ENCODE peak calls at places on chromosome 13, in four cellular contexts. E is GM12878, C is prostate gland, J is adrenal gland. X is an unnamed sample.

GRCh38 chr13:54643863-54644262 is 1615.2 kb downstream of the OLFM4 start:
- DNase-seq in E (no peak), C (no peak), J (no peak), X (no peak)

GRCh38 chr13:106566682-106567420 is 1.1 kb downstream of the ARGLU1 start:
- DNase-seq in E (no peak), C (peak), J (peak), X (peak)

GRCh38 chr13:73303858-73304257 is 245.1 kb downstream of the KLF5 start:
- DNase-seq in E (no peak), C (no peak), J (no peak), X (no peak)

GRCh38 chr13:111327701-111328100 is 7.3 kb downstream of the TEX29 start:
- DNase-seq in E (no peak), C (no peak), J (no peak), X (peak)

GRCh38 chr13:76976488-76976887 is 15.4 kb upstream of the CLN5 start:
- DNase-seq in E (no peak), C (no peak), J (no peak), X (no peak)

GRCh38 chr13:73173160-73173905 is 114.5 kb downstream of the KLF5 start:
- DNase-seq in E (no peak), C (no peak), J (no peak), X (no peak)

GRCh38 chr13:73063166-73063565 is 4.4 kb downstream of the KLF5 start:
- DNase-seq in E (no peak), C (no peak), J (no peak), X (no peak)

GRCh38 chr13:95243207-95243606 is 58.0 kb downstream of the ABCC4 start:
- DNase-seq in E (no peak), C (no peak), J (no peak), X (no peak)

GRCh38 chr13:97414392-97414791 is 19.6 kb upstream of the RAP2A start:
- DNase-seq in E (no peak), C (no peak), J (no peak), X (no peak)

GRCh38 chr13:47067296-47067695 is 170.4 kb upstream of the HTR2A start:
- DNase-seq in E (no peak), C (no peak), J (no peak), X (no peak)

GRCh38 chr13:44108345-44108858 is 228.7 kb downstream of the LACC1 start:
- DNase-seq in E (no peak), C (peak), J (peak), X (no peak)

GRCh38 chr13:42876270-42876714 is 94.9 kb downstream of the FAM216B start:
- DNase-seq in E (peak), C (no peak), J (no peak), X (no peak)

GRCh38 chr13:44014501-44014900 is 134.8 kb downstream of the LACC1 start:
- DNase-seq in E (no peak), C (no peak), J (no peak), X (no peak)

GRCh38 chr13:59112375-59112774 is 1051.4 kb downstream of the DIAPH3 start:
- DNase-seq in E (no peak), C (no peak), J (peak), X (peak)

GRCh38 chr13:75399168-75399878 is 82.6 kb downstream of the TBC1D4 start:
- DNase-seq in E (no peak), C (no peak), J (no peak), X (no peak)

GRCh38 chr13:106063591-106064308 is 471.7 kb downstream of the EFNB2 start:
- DNase-seq in E (no peak), C (no peak), J (no peak), X (no peak)

GRCh38 chr13:79483302-79483701 is 2.3 kb downstream of the NDFIP2 start:
- DNase-seq in E (no peak), C (no peak), J (no peak), X (no peak)

GRCh38 chr13:74705438-74705837 is 571.2 kb upstream of the KLF12 start:
- DNase-seq in E (no peak), C (no peak), J (no peak), X (no peak)

GRCh38 chr13:73059460-73060250 is 850 bp downstream of the KLF5 start:
- DNase-seq in E (no peak), C (peak), J (peak), X (no peak)

GRCh38 chr13:49435992-49436391 is 7.9 kb downstream of the CAB39L start:
- DNase-seq in E (no peak), C (no peak), J (no peak), X (no peak)

GRCh38 chr13:65656740-65657329 is 1573.3 kb downstream of the PCDH9 start:
- DNase-seq in E (no peak), C (no peak), J (no peak), X (no peak)

GRCh38 chr13:75486146-75486545 is 4.2 kb upstream of the TBC1D4 start:
- DNase-seq in E (no peak), C (no peak), J (no peak), X (no peak)

GRCh38 chr13:28044608-28045007 is 55.8 kb downstream of the FLT3 start:
- DNase-seq in E (no peak), C (no peak), J (no peak), X (no peak)

GRCh38 chr13:45333251-45333972 is 7.6 kb downstream of the TPT1 start:
- DNase-seq in E (no peak), C (no peak), J (no peak), X (no peak)

GRCh38 chr13:107185889-107186288 is 618.0 kb upstream of the ARGLU1 start:
- DNase-seq in E (no peak), C (no peak), J (no peak), X (no peak)

GRCh38 chr13:50994651-50995050 is 85.1 kb downstream of the RNASEH2B start:
- DNase-seq in E (no peak), C (no peak), J (no peak), X (no peak)

GRCh38 chr13:47897411-47898050 is 103.5 kb downstream of the SUCLA2 start:
- DNase-seq in E (no peak), C (no peak), J (no peak), X (no peak)

GRCh38 chr13:44649118-44649455 is 73.0 kb upstream of the TSC22D1 start:
- DNase-seq in E (no peak), C (no peak), J (no peak), X (no peak)

GRCh38 chr13:50222569-50223332 is 207.5 kb downstream of the KCNRG start:
- DNase-seq in E (no peak), C (peak), J (peak), X (no peak)

GRCh38 chr13:87998081-87998480 is 326.9 kb downstream of the SLITRK5 start:
- DNase-seq in E (no peak), C (no peak), J (no peak), X (no peak)

GRCh38 chr13:96460571-96460970 is 370.7 kb downstream of the HS6ST3 start:
- DNase-seq in E (no peak), C (no peak), J (no peak), X (no peak)

GRCh38 chr13:33743438-33744368 is 74.2 kb upstream of the RFC3 start:
- DNase-seq in E (peak), C (no peak), J (no peak), X (no peak)

GRCh38 chr13:45773944-45774343 is 71.8 kb downstream of the CBY2 start:
- DNase-seq in E (no peak), C (no peak), J (no peak), X (no peak)

GRCh38 chr13:105634059-105634458 is 901.4 kb downstream of the EFNB2 start:
- DNase-seq in E (no peak), C (no peak), J (no peak), X (no peak)

DNA sequence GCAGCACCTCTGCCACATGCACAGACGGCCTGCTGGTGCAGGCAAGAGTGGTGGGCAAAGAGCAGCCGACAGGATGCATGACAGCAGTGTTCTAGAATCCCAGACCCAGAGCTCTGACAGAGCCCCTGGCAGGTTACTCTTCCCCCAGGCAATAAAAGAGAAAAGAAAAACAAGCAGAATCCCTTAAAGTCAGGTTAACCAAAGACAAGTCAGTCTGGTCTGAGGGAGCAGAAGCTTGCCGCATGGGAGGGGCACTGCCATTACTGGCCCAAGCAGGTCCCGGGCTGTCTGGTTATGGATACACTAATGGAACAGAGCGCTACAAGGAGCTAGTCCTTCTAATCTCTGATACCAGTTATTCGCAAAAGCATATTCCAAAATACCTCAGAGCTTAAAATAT is 36.1 kb upstream of the DOCK9 start:
- DNase-seq in E (no peak), C (peak), J (no peak), X (no peak)
- H3K4me3 ChIP-seq in E (no peak), C (no peak), J (no peak), X (no peak)

DNA sequence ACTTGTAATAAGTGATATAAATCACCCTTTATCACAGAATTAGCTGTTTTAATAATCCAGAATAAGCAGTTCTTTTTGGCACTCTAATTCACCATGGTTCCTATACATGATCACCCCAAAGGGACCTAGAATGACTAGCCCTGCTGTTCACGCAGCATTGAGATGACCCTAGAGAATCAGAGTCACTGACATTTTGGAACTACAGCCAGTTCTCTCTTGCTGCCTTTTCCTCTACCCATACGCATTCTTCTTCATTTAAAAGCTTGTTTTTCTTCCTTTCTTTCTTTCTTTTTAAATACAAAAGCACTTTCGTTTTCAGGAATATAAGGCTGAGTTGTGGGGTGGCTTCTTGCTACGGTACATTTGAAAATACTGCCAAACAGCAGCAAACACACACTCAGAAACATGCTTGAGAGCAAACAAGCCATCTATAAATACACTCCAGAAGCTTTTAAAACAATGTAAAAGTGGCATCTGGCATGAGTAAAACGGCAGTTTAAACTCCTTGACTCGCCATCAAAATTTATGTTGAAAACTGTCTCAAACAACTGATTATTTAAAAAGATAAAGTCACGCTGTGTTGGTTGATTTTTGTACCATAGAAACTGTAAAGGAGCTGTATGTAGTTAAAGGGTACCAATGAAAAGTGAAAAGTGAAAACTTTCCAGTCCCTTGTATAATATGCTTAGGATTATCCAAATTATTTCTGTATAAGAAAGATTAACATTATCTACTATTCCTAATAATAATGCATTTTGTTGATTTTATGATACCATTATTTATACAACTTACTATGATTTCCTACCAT is 95.6 kb downstream of the PCDH9 start:
- DNase-seq in E (no peak), C (no peak), J (no peak), X (no peak)
- TF ChIP-seq POLR2A in E (no peak), C (no peak), J (no peak), X (no peak)

GRCh38 chr13:26051231-26052135 is at the start of gene SHISA2:
- DNase-seq in E (no peak), C (peak), J (no peak), X (no peak)
- TF ChIP-seq CTCF in E (no peak), C (no peak), J (no peak), X (no peak)

GRCh38 chr13:23629566-23630272 is 59.5 kb downstream of the TNFRSF19 start:
- DNase-seq in E (no peak), C (peak), J (no peak), X (no peak)

GRCh38 chr13:23634897-23635296 is 64.7 kb downstream of the TNFRSF19 start:
- DNase-seq in E (no peak), C (no peak), J (no peak), X (no peak)

GRCh38 chr13:23630349-23631093 is 60.3 kb downstream of the TNFRSF19 start:
- DNase-seq in E (no peak), C (no peak), J (no peak), X (no peak)

GRCh38 chr13:23632741-23633140 is 62.5 kb downstream of the TNFRSF19 start:
- DNase-seq in E (no peak), C (no peak), J (no peak), X (no peak)

GRCh38 chr13:23631676-23632622 is 61.7 kb downstream of the TNFRSF19 start:
- DNase-seq in E (no peak), C (no peak), J (no peak), X (no peak)
- H3K4me3 ChIP-seq in E (no peak), C (no peak), J (no peak), X (no peak)

DNA sequence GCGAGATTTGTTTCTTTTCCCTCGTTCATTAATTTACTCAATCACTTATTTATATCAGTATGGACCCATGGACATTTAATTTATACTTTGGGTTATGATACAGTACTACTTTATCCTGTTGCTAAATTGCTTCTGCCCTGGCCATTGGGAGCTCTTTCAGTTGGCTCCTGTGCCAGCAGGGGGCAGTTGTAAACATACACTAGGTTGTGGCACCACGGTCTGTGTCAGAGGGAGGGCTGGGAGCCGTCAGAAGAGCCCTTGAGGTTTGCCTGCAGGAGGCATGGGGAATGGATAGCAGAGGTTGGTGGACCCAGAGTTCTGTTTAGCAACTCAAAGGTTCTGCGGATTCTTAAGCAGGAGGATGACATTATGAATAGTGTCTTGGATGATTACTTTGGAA is 94.3 kb downstream of the ERCC5 start:
- DNase-seq in E (no peak), C (no peak), J (no peak), X (no peak)
- TF ChIP-seq POLR2A in E (no peak), C (no peak), J (no peak), X (no peak)

GRCh38 chr13:110138009-110138699 is 168.8 kb downstream of the COL4A1 start:
- DNase-seq in E (peak), C (peak), J (peak), X (peak)

GRCh38 chr13:110136660-110137585 is 170.0 kb downstream of the COL4A1 start:
- DNase-seq in E (no peak), C (no peak), J (no peak), X (no peak)

GRCh38 chr13:110138700-110139036 is 168.3 kb downstream of the COL4A1 start:
- DNase-seq in E (no peak), C (no peak), J (no peak), X (no peak)

GRCh38 chr13:110135977-110136597 is 170.9 kb downstream of the COL4A1 start:
- DNase-seq in E (no peak), C (no peak), J (no peak), X (no peak)

DNA sequence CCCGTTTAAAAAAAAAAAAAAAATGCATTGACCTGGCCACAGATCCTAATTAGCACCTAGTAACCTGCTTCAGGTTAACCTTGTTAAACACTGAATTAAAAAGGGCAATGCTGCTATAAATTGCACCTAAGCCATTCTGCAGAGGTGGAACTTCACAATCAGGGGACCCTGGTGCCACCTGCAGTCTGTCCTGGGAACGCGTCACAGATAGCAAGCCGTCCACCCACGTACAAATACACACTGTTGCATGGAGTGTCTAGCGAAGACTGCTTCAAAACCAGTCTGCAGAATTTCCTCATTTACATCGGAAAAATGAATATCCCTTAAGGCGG is 169.3 kb downstream of the COL4A1 start:
- DNase-seq in E (no peak), C (peak), J (peak), X (no peak)
- TF ChIP-seq CTCF in E (peak), C (peak), J (no peak), X (no peak)

GRCh38 chr13:113969311-113969972 is 4.4 kb downstream of the C13orf46 start:
- DNase-seq in E (no peak), C (no peak), J (no peak), X (no peak)

GRCh38 chr13:113968463-113969310 is 5.2 kb downstream of the C13orf46 start:
- DNase-seq in E (no peak), C (no peak), J (no peak), X (no peak)

GRCh38 chr13:113971471-113972231 is 2.2 kb downstream of the C13orf46 start:
- DNase-seq in E (no peak), C (no peak), J (no peak), X (peak)

GRCh38 chr13:113970810-113971470 is 2.9 kb downstream of the C13orf46 start:
- DNase-seq in E (no peak), C (peak), J (no peak), X (peak)

GRCh38 chr13:113969973-113970611 is 3.8 kb downstream of the C13orf46 start:
- DNase-seq in E (no peak), C (peak), J (no peak), X (no peak)
- H3K4me3 ChIP-seq in E (no peak), C (peak), J (no peak), X (no peak)

GRCh38 chr13:19685034-19685433 is 51.6 kb downstream of the MPHOSPH8 start:
- DNase-seq in E (no peak), C (no peak), J (no peak), X (no peak)
- TF ChIP-seq POLR2A in E (no peak), C (no peak), J (no peak), X (no peak)

X was measured in lower leg skin.